ENCODE peak calls at places on chromosomes 12 and 14, in nine cellular contexts. One of them, this sample, is unnamed.

GRCh38 chr12:14839262-14839661 is 4.1 kb downstream of the ART4 start:
- DNase-seq in body of pancreas: no peak
- DNase-seq in lower leg skin: no peak
- DNase-seq in thoracic aorta: no peak
- DNase-seq in fibroblast of the aortic adventitia: no peak
- DNase-seq in upper lobe of right lung: no peak
- DNase-seq in heart right ventricle: no peak
- DNase-seq in fibroblast of villous mesenchyme: no peak
- DNase-seq in IMR-90: no peak
- DNase-seq in this sample: no peak

GRCh38 chr12:90896164-90896563 is 58.8 kb downstream of the CCER1 start:
- DNase-seq in thoracic aorta: no peak
- DNase-seq in heart right ventricle: no peak
- DNase-seq in fibroblast of villous mesenchyme: peak
- DNase-seq in IMR-90: peak
- DNase-seq in fibroblast of the aortic adventitia: peak
- DNase-seq in lower leg skin: no peak
- DNase-seq in upper lobe of right lung: no peak
- DNase-seq in body of pancreas: no peak
- DNase-seq in this sample: peak

GRCh38 chr12:132277374-132277801 is 52.0 kb downstream of the GALNT9 start:
- DNase-seq in heart right ventricle: no peak
- DNase-seq in fibroblast of villous mesenchyme: no peak
- DNase-seq in thoracic aorta: no peak
- DNase-seq in fibroblast of the aortic adventitia: no peak
- DNase-seq in upper lobe of right lung: no peak
- DNase-seq in lower leg skin: no peak
- DNase-seq in IMR-90: no peak
- DNase-seq in body of pancreas: no peak
- DNase-seq in this sample: no peak

GRCh38 chr12:43551971-43552559 is at the start of gene ADAMTS20:
- DNase-seq in fibroblast of the aortic adventitia: no peak
- DNase-seq in thoracic aorta: no peak
- DNase-seq in IMR-90: peak
- DNase-seq in upper lobe of right lung: no peak
- DNase-seq in lower leg skin: no peak
- DNase-seq in body of pancreas: no peak
- DNase-seq in heart right ventricle: no peak
- DNase-seq in fibroblast of villous mesenchyme: no peak
- DNase-seq in this sample: no peak

GRCh38 chr12:95767703-95768102 is 22.9 kb downstream of the NTN4 start:
- DNase-seq in thoracic aorta: no peak
- DNase-seq in heart right ventricle: no peak
- DNase-seq in upper lobe of right lung: no peak
- DNase-seq in lower leg skin: no peak
- DNase-seq in IMR-90: peak
- DNase-seq in fibroblast of the aortic adventitia: no peak
- DNase-seq in fibroblast of villous mesenchyme: no peak
- DNase-seq in body of pancreas: no peak
- DNase-seq in this sample: no peak

GRCh38 chr14:74913986-74914573 is 9.0 kb downstream of the RPS6KL1 start:
- DNase-seq in lower leg skin: peak
- DNase-seq in body of pancreas: peak
- DNase-seq in fibroblast of villous mesenchyme: peak
- DNase-seq in IMR-90: peak
- DNase-seq in heart right ventricle: peak
- DNase-seq in fibroblast of the aortic adventitia: peak
- DNase-seq in thoracic aorta: no peak
- DNase-seq in upper lobe of right lung: no peak
- DNase-seq in this sample: no peak

GRCh38 chr14:24605435-24606190 is 3.9 kb downstream of the GZMH start:
- DNase-seq in heart right ventricle: no peak
- DNase-seq in fibroblast of the aortic adventitia: no peak
- DNase-seq in IMR-90: no peak
- DNase-seq in lower leg skin: no peak
- DNase-seq in upper lobe of right lung: no peak
- DNase-seq in fibroblast of villous mesenchyme: no peak
- DNase-seq in thoracic aorta: no peak
- DNase-seq in body of pancreas: peak
- DNase-seq in this sample: no peak

GRCh38 chr12:16603265-16603915 is 2.6 kb downstream of the LMO3 start:
- DNase-seq in IMR-90: no peak
- DNase-seq in fibroblast of villous mesenchyme: no peak
- DNase-seq in heart right ventricle: no peak
- DNase-seq in thoracic aorta: no peak
- DNase-seq in lower leg skin: no peak
- DNase-seq in upper lobe of right lung: no peak
- DNase-seq in body of pancreas: no peak
- DNase-seq in fibroblast of the aortic adventitia: no peak
- DNase-seq in this sample: no peak

GRCh38 chr12:2439332-2440100 is 355.3 kb upstream of the FKBP4 start:
- DNase-seq in upper lobe of right lung: no peak
- DNase-seq in lower leg skin: no peak
- DNase-seq in fibroblast of villous mesenchyme: no peak
- DNase-seq in IMR-90: no peak
- DNase-seq in heart right ventricle: peak
- DNase-seq in thoracic aorta: no peak
- DNase-seq in body of pancreas: no peak
- DNase-seq in fibroblast of the aortic adventitia: no peak
- DNase-seq in this sample: no peak

GRCh38 chr12:15527201-15527782 is 205.0 kb downstream of the PTPRO start:
- DNase-seq in lower leg skin: no peak
- DNase-seq in upper lobe of right lung: peak
- DNase-seq in body of pancreas: peak
- DNase-seq in thoracic aorta: no peak
- DNase-seq in fibroblast of the aortic adventitia: peak
- DNase-seq in fibroblast of villous mesenchyme: no peak
- DNase-seq in IMR-90: peak
- DNase-seq in heart right ventricle: peak
- DNase-seq in this sample: no peak

GRCh38 chr14:103581954-103582703 is 19.4 kb downstream of the COA8 start:
- DNase-seq in body of pancreas: no peak
- DNase-seq in IMR-90: no peak
- DNase-seq in thoracic aorta: no peak
- DNase-seq in upper lobe of right lung: no peak
- DNase-seq in fibroblast of villous mesenchyme: no peak
- DNase-seq in lower leg skin: peak
- DNase-seq in fibroblast of the aortic adventitia: no peak
- DNase-seq in heart right ventricle: no peak
- DNase-seq in this sample: no peak

GRCh38 chr14:80211143-80212024 is at the start of gene DIO2:
- DNase-seq in upper lobe of right lung: peak
- DNase-seq in thoracic aorta: no peak
- DNase-seq in lower leg skin: peak
- DNase-seq in fibroblast of the aortic adventitia: peak
- DNase-seq in IMR-90: peak
- DNase-seq in fibroblast of villous mesenchyme: peak
- DNase-seq in body of pancreas: peak
- DNase-seq in heart right ventricle: peak
- DNase-seq in this sample: no peak

GRCh38 chr14:80215756-80216581 is 4.7 kb upstream of the DIO2 start:
- DNase-seq in fibroblast of the aortic adventitia: peak
- DNase-seq in body of pancreas: no peak
- DNase-seq in IMR-90: peak
- DNase-seq in lower leg skin: no peak
- DNase-seq in thoracic aorta: no peak
- DNase-seq in upper lobe of right lung: no peak
- DNase-seq in fibroblast of villous mesenchyme: no peak
- DNase-seq in heart right ventricle: peak
- DNase-seq in this sample: no peak

GRCh38 chr14:80212025-80212402 is 710 bp upstream of the DIO2 start:
- DNase-seq in fibroblast of the aortic adventitia: peak
- DNase-seq in heart right ventricle: peak
- DNase-seq in lower leg skin: no peak
- DNase-seq in thoracic aorta: no peak
- DNase-seq in fibroblast of villous mesenchyme: peak
- DNase-seq in IMR-90: peak
- DNase-seq in upper lobe of right lung: no peak
- DNase-seq in body of pancreas: no peak
- DNase-seq in this sample: peak

GRCh38 chr14:80215081-80215480 is 3.8 kb upstream of the DIO2 start:
- DNase-seq in thoracic aorta: no peak
- DNase-seq in fibroblast of villous mesenchyme: no peak
- DNase-seq in heart right ventricle: no peak
- DNase-seq in fibroblast of the aortic adventitia: peak
- DNase-seq in lower leg skin: no peak
- DNase-seq in IMR-90: peak
- DNase-seq in body of pancreas: no peak
- DNase-seq in upper lobe of right lung: no peak
- DNase-seq in this sample: no peak

GRCh38 chr14:80213602-80214001 is 2.3 kb upstream of the DIO2 start:
- DNase-seq in heart right ventricle: no peak
- DNase-seq in IMR-90: peak
- DNase-seq in body of pancreas: peak
- DNase-seq in fibroblast of villous mesenchyme: peak
- DNase-seq in upper lobe of right lung: no peak
- DNase-seq in thoracic aorta: no peak
- DNase-seq in fibroblast of the aortic adventitia: peak
- DNase-seq in lower leg skin: no peak
- DNase-seq in this sample: no peak
- TF ChIP-seq CTCF in heart right ventricle: peak
- TF ChIP-seq CTCF in IMR-90: peak
- TF ChIP-seq CTCF in body of pancreas: no peak
- TF ChIP-seq CTCF in fibroblast of villous mesenchyme: peak
- TF ChIP-seq CTCF in upper lobe of right lung: peak
- TF ChIP-seq CTCF in thoracic aorta: no peak
- TF ChIP-seq CTCF in fibroblast of the aortic adventitia: peak
- TF ChIP-seq CTCF in lower leg skin: no peak
- TF ChIP-seq CTCF in this sample: peak

DNA sequence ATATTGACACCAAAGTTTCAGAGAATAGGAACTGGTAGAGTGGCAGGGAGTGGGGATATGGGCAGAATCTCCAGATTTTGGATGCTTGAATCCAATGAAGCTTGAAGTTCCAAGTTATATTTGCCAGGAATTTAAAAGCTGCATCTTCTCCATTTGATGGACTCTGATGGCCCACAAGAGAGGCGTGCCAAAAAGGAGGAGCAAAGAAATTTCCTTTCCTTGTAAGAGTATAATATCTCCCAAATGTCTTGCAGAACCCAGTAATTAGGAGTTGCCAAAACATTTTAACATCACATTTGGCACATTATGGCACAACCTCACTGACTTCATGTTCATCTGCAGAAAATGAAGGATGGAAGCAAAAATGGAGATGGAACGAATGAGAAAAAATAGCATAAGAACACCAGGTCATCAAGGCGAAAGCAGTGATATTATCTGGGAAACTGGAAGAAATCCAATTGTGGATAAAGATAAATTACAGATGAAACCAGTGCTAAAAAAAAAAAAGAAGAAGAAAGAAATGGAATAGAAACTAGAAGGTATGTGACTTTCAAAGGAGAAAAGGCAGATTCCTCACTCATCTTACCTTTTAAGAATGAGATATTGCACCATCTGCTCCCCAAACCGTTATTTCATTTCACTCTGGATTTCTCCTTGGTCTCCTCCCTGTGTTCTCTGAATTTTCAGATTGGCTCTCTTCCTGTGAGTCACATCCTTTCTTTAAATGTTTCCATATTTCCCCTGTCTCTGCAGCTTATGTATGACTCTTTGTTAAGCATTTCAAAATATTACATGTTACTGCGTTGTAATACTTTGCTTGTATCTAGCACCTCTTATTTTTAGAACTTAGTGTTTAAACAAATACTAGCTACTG is 13.5 kb upstream of the FLRT2 start:
- DNase-seq in fibroblast of the aortic adventitia: peak
- DNase-seq in IMR-90: peak
- DNase-seq in body of pancreas: no peak
- DNase-seq in thoracic aorta: no peak
- DNase-seq in lower leg skin: no peak
- DNase-seq in heart right ventricle: no peak
- DNase-seq in fibroblast of villous mesenchyme: peak
- DNase-seq in upper lobe of right lung: no peak
- DNase-seq in this sample: no peak
- H3K4me3 ChIP-seq in fibroblast of the aortic adventitia: peak
- H3K4me3 ChIP-seq in IMR-90: no peak
- H3K4me3 ChIP-seq in body of pancreas: no peak
- H3K4me3 ChIP-seq in thoracic aorta: no peak
- H3K4me3 ChIP-seq in lower leg skin: no peak
- H3K4me3 ChIP-seq in heart right ventricle: no peak
- H3K4me3 ChIP-seq in fibroblast of villous mesenchyme: no peak
- H3K4me3 ChIP-seq in upper lobe of right lung: no peak
- H3K4me3 ChIP-seq in this sample: no peak

DNA sequence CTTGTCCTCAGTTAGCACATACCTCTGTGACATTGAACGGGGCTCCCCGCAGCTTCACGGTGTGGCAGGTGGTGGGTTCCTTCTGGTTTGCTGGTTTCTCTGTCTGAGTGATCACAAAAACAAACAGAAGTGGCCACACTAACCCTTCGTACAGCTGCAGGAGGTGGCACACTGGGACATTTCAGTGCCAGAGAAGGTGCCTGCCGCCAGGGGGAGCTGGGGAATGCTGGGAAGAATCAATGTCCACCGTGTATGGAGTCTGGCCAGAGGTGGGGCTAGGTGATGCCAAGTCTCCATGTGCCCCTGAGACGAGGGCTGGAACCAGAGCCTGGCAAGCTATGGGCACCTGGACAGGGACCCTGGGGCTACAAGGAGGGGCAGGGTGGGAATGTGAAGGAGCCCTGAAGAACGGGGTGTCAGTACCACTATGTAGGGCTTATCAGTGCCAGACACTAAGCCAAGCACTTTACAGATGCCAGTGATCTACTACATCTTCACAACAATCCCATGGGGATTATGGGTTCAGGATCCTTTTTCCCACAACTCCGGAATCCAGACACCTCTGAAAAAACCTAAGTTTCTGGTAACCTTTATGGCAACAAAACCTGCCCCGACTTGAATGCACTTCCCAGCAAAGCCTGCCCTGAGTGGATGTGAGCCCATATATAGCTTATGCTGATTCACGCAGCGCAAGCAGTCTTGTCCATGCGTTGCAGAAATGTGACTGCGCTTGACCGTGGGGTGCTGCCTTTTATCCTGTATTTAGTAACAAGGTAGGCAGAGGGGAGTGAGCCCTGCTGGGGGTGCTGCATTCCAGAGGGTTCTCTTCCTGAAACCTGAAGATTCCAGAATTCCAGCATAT is 10.8 kb downstream of the RBM19 start:
- DNase-seq in lower leg skin: no peak
- DNase-seq in thoracic aorta: no peak
- DNase-seq in IMR-90: peak
- DNase-seq in fibroblast of the aortic adventitia: no peak
- DNase-seq in fibroblast of villous mesenchyme: peak
- DNase-seq in upper lobe of right lung: no peak
- DNase-seq in heart right ventricle: no peak
- DNase-seq in body of pancreas: peak
- DNase-seq in this sample: no peak
- TF ChIP-seq CTCF in lower leg skin: no peak
- TF ChIP-seq CTCF in thoracic aorta: no peak
- TF ChIP-seq CTCF in IMR-90: peak
- TF ChIP-seq CTCF in fibroblast of the aortic adventitia: peak
- TF ChIP-seq CTCF in fibroblast of villous mesenchyme: peak
- TF ChIP-seq CTCF in upper lobe of right lung: peak
- TF ChIP-seq CTCF in heart right ventricle: no peak
- TF ChIP-seq CTCF in body of pancreas: no peak
- TF ChIP-seq CTCF in this sample: peak

DNA sequence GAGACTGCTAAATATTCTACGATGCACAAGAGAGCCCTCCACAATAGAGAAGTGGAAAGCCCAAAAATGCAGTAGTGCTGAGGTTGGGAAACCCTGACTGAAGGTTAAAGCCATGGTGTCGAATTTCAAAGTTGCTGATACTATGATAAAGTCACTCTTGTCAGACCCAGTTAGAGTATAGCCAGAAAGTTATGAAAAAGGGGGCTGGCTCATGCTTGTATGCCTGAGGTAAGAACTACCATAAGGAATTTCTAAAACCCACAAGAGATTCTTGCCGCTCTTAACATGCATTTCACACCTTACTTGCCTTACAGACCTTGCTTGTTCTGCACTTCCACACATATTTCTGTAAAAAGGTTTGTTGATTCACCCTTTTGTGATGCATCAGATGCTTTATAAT is 184.6 kb downstream of the SLC6A15 start:
- DNase-seq in heart right ventricle: no peak
- DNase-seq in IMR-90: no peak
- DNase-seq in thoracic aorta: no peak
- DNase-seq in upper lobe of right lung: no peak
- DNase-seq in fibroblast of villous mesenchyme: no peak
- DNase-seq in fibroblast of the aortic adventitia: no peak
- DNase-seq in body of pancreas: no peak
- DNase-seq in lower leg skin: no peak
- DNase-seq in this sample: peak
- H3K4me3 ChIP-seq in heart right ventricle: no peak
- H3K4me3 ChIP-seq in IMR-90: no peak
- H3K4me3 ChIP-seq in thoracic aorta: no peak
- H3K4me3 ChIP-seq in upper lobe of right lung: no peak
- H3K4me3 ChIP-seq in fibroblast of villous mesenchyme: no peak
- H3K4me3 ChIP-seq in fibroblast of the aortic adventitia: no peak
- H3K4me3 ChIP-seq in body of pancreas: no peak
- H3K4me3 ChIP-seq in lower leg skin: no peak
- H3K4me3 ChIP-seq in this sample: no peak